ENCODE peak calls at places on chromosomes 7 and 10, in nine cellular contexts. S, C, J, A, P, W, Y, E and U are unnamed samples.

GRCh38 chr7:919924-920341 is 34.5 kb downstream of the ADAP1 start:
- DNase-seq in A (no peak), C (no peak), Y (no peak), W (peak; percentile 15), S (no peak), E (no peak), P (no peak), J (no peak), U (no peak)

GRCh38 chr10:73908853-73909611 is 1.9 kb upstream of the PLAU start:
- DNase-seq in S (no peak), E (no peak), A (peak; percentile 85), J (peak; percentile 64), C (peak; percentile 96), P (peak; percentile 85), W (peak; percentile 68), Y (no peak), U (peak; percentile 99)

GRCh38 chr7:44134943-44135628 is 6.0 kb downstream of the MYL7 start:
- DNase-seq in J (no peak), E (peak; percentile 42), A (no peak), S (no peak), Y (no peak), W (no peak), P (no peak), C (no peak), U (no peak)

GRCh38 chr7:37495574-37496184 is 47.0 kb upstream of the ELMO1 start:
- DNase-seq in S (no peak), Y (no peak), W (no peak), A (peak; percentile 33), E (no peak), C (peak; percentile 17), P (no peak), J (no peak), U (no peak)

GRCh38 chr10:43824934-43825333 is 176.3 kb upstream of the ZNF32 start:
- DNase-seq in S (no peak), W (peak; percentile 85), A (no peak), E (peak; percentile 65), P (no peak), C (peak; percentile 42), J (peak; percentile 55), Y (no peak), U (peak; percentile 38)

GRCh38 chr10:77195101-77195500 is 442.5 kb downstream of the KCNMA1 start:
- DNase-seq in E (no peak), P (peak; percentile 82), W (peak; percentile 50), A (no peak), S (peak; percentile 3), Y (no peak), C (peak; percentile 90), J (peak; percentile 56), U (peak; percentile 84)

GRCh38 chr10:68406815-68407585 is at the start of gene RUFY2:
- DNase-seq in J (peak; percentile 14), A (peak; percentile 89), Y (peak; percentile 33), E (peak; percentile 84), S (peak; percentile 22), P (peak; percentile 1), C (peak; percentile 90), W (peak; percentile 66), U (no peak)

GRCh38 chr7:13829914-13830603 is 159.4 kb downstream of the ETV1 start:
- DNase-seq in C (peak; percentile 86), S (no peak), J (no peak), W (no peak), P (peak; percentile 49), Y (no peak), E (no peak), A (no peak), U (no peak)

GRCh38 chr7:32244806-32245345 is 174.7 kb upstream of the PDE1C start:
- DNase-seq in C (no peak), E (no peak), S (no peak), P (no peak), Y (no peak), W (no peak), A (no peak), J (no peak), U (no peak)

GRCh38 chr7:1027285-1028043 is 16.9 kb upstream of the GPR146 start:
- DNase-seq in S (no peak), E (no peak), J (no peak), P (no peak), C (peak; percentile 67), W (no peak), Y (no peak), A (peak; percentile 56), U (no peak)

GRCh38 chr10:65123120-65123519 is 1601.9 kb downstream of the REEP3 start:
- DNase-seq in Y (no peak), A (no peak), W (no peak), S (no peak), P (no peak), E (no peak), J (no peak), C (no peak), U (no peak)

GRCh38 chr7:405489-406211 is 114.0 kb downstream of the PDGFA start:
- DNase-seq in E (no peak), W (peak; percentile 8), A (no peak), S (no peak), J (no peak), C (no peak), P (no peak), Y (no peak), U (no peak)

GRCh38 chr10:122279725-122280141 is 8.6 kb downstream of the BTBD16 start:
- DNase-seq in C (peak; percentile 65), P (no peak), J (no peak), Y (peak; percentile 70), E (no peak), S (peak; percentile 3), W (no peak), A (peak; percentile 60), U (no peak)
- TF ChIP-seq CTCF in C (peak; percentile 58), P (peak; percentile 73), J (peak; percentile 79), Y (peak; percentile 88), E (peak; percentile 63), S (peak; percentile 76), W (peak; percentile 25), A (peak; percentile 68), U (peak; percentile 97)

DNA sequence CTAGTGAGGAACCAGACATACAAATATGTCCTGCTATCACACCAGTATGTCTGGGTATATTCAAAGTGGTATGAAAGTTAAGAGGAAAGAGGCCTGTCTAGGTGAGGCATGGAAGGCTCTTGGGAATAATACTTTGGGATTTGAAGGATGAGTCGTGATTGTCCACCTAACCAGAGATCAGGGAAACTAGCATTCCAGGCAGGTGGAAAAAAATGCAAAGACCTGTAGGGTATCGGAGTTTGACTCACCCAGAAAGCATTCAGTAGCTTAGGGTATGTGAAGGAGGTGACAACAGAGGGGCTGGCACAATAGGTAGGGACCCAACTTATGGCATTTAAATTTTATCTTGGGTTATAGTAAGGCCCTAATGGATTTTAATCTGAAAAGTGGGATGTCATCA is 950 bp upstream of the GCC1 start:
- DNase-seq in P (no peak), W (no peak), A (no peak), S (no peak), E (no peak), J (no peak), C (no peak), Y (no peak), U (no peak)
- H3K4me3 ChIP-seq in P (no peak overlapping the region), W (no peak overlapping the region), A (no peak overlapping the region), S (no peak overlapping the region), E (no peak overlapping the region), J (no peak overlapping the region), C (no peak overlapping the region), Y (no peak overlapping the region), U (no peak overlapping the region)

GRCh38 chr10:69414036-69415018 is 2.4 kb downstream of the TACR2 start:
- DNase-seq in W (no peak), S (no peak), J (no peak), Y (no peak), E (no peak), A (no peak), P (no peak), C (no peak), U (no peak)

GRCh38 chr10:69411476-69411875 is 5.2 kb downstream of the TACR2 start:
- DNase-seq in W (no peak), Y (no peak), S (no peak), C (peak; percentile 37), J (no peak), E (no peak), A (no peak), P (no peak), U (no peak)

GRCh38 chr10:69412232-69412631 is 4.5 kb downstream of the TACR2 start:
- DNase-seq in C (no peak), A (no peak), Y (no peak), S (no peak), P (no peak), E (no peak), J (no peak), W (no peak), U (no peak)

GRCh38 chr10:69415049-69415448 is 1.7 kb downstream of the TACR2 start:
- DNase-seq in W (no peak), C (no peak), Y (no peak), P (no peak), A (no peak), J (no peak), E (no peak), S (no peak), U (no peak)

GRCh38 chr10:69413221-69413865 is 3.4 kb downstream of the TACR2 start:
- DNase-seq in W (peak; percentile 88), J (peak; percentile 27), A (peak; percentile 75), P (no peak), E (no peak), C (peak; percentile 86), S (no peak), Y (peak; percentile 34), U (no peak)
- TF ChIP-seq CTCF in W (peak; percentile 66), J (peak; percentile 78), A (peak; percentile 83), P (peak; percentile 72), E (peak; percentile 73), C (peak; percentile 66), S (peak; percentile 32), Y (peak; percentile 63), U (peak; percentile 62)

GRCh38 chr10:25016349-25017246 is at the start of gene THNSL1:
- DNase-seq in Y (peak; percentile 97), E (peak; percentile 99), W (peak; percentile 99), C (peak; percentile 100), J (peak; percentile 96), A (peak; percentile 100), S (peak; percentile 97), P (peak; percentile 86), U (peak; percentile 84)

GRCh38 chr10:25017247-25017590 is 807 bp downstream of the THNSL1 start:
- DNase-seq in J (no peak), S (no peak), E (no peak), A (no peak), Y (no peak), C (no peak), W (no peak), P (no peak), U (peak; percentile 29)

GRCh38 chr10:25018703-25019102 is 2.3 kb downstream of the THNSL1 start:
- DNase-seq in J (no peak), E (no peak), A (no peak), P (no peak), W (no peak), S (no peak), C (no peak), Y (no peak), U (no peak)

GRCh38 chr10:25015927-25016348 is at the start of gene ENKUR:
- DNase-seq in J (peak; percentile 66), Y (peak; percentile 90), E (peak; percentile 85), P (peak; percentile 33), S (peak; percentile 83), C (peak; percentile 97), A (peak; percentile 94), W (peak; percentile 93), U (peak; percentile 87)

DNA sequence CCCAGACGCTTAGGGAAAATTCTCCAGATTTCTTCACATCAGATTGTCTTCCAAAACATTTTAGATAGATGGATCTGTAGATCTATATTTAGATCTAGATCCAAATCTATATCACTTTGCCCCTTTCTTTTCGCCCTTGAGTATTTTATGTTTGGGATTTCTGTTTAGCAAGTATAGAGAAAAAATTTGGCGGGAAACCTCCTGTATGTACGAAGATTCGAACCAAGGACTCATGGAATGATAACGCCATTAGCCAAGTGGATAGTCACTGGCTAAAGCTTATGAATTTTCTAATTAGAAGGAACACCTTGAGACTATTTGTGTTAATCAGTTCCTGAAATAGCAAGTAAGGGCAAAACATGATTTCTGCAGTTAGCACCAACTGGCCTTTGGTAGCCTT is 1.2 kb downstream of the THNSL1 start:
- DNase-seq in J (no peak), A (peak; percentile 10), P (no peak), Y (no peak), W (no peak), S (no peak), E (no peak), C (no peak), U (no peak)
- H3K4me3 ChIP-seq in J (no peak overlapping the region), A (peak overlapping the region; percentile 51), P (no peak overlapping the region), Y (peak overlapping the region; percentile 61), W (no peak overlapping the region), S (peak overlapping the region; percentile 66), E (peak overlapping the region; percentile 67), C (peak overlapping the region; percentile 58), U (peak overlapping the region; percentile 85)